ENCODE peak calls at places on chromosomes 13 and 19, in four cellular contexts. One of them, this sample, is unnamed.
A peak's percentile ranks its signal among the peaks of the same experiment; 100 is the strongest.

GRCh38 chr13:110501188-110501587 is 60.3 kb downstream of the RAB20 start:
- DNase-seq in IMR-90: no peak
- DNase-seq in H1: no peak
- DNase-seq in H9: no peak
- DNase-seq in this sample: no peak

GRCh38 chr13:89910166-89910565 is 1437.3 kb upstream of the MIR17HG start:
- DNase-seq in IMR-90: no peak
- DNase-seq in H1: no peak
- DNase-seq in H9: no peak
- DNase-seq in this sample: no peak

GRCh38 chr13:100789481-100789880 is 114.9 kb upstream of the TMTC4 start:
- DNase-seq in IMR-90: no peak
- DNase-seq in H1: no peak
- DNase-seq in H9: no peak
- DNase-seq in this sample: peak; percentile 61

GRCh38 chr19:19110410-19111137 is 27.7 kb downstream of the TMEM161A start:
- DNase-seq in IMR-90: no peak
- DNase-seq in H1: no peak
- DNase-seq in H9: peak; percentile 69
- DNase-seq in this sample: no peak

GRCh38 chr13:49308977-49309408 is 61.3 kb downstream of the CDADC1 start:
- DNase-seq in IMR-90: peak; percentile 51
- DNase-seq in H1: no peak
- DNase-seq in H9: no peak
- DNase-seq in this sample: no peak

GRCh38 chr19:8302734-8303133 is 5.4 kb downstream of the CD320 start:
- DNase-seq in IMR-90: no peak
- DNase-seq in H1: peak; percentile 38
- DNase-seq in H9: no peak
- DNase-seq in this sample: no peak

GRCh38 chr13:24742294-24742693 is 21.7 kb upstream of the RNF17 start:
- DNase-seq in IMR-90: no peak
- DNase-seq in H1: no peak
- DNase-seq in H9: peak; percentile 64
- DNase-seq in this sample: no peak

GRCh38 chr19:3208317-3209207 is 15.9 kb upstream of the CELF5 start:
- DNase-seq in IMR-90: no peak
- DNase-seq in H1: no peak
- DNase-seq in H9: no peak
- DNase-seq in this sample: no peak

GRCh38 chr13:113021811-113022210 is 52.8 kb downstream of the MCF2L start:
- DNase-seq in IMR-90: no peak
- DNase-seq in H1: no peak
- DNase-seq in H9: no peak
- DNase-seq in this sample: no peak

GRCh38 chr19:943551-944170 is 17.8 kb downstream of the ARID3A start:
- DNase-seq in IMR-90: no peak
- DNase-seq in H1: no peak
- DNase-seq in H9: no peak
- DNase-seq in this sample: no peak

GRCh38 chr19:10289836-10290438 is at the start of gene ICAM5:
- DNase-seq in IMR-90: peak; percentile 42
- DNase-seq in H1: no peak
- DNase-seq in H9: peak; percentile 45
- DNase-seq in this sample: no peak

GRCh38 chr19:35828694-35829301 is 16.2 kb upstream of the PRODH2 start:
- DNase-seq in IMR-90: peak; percentile 67
- DNase-seq in H1: peak; percentile 88
- DNase-seq in H9: peak; percentile 82
- DNase-seq in this sample: peak; percentile 60

GRCh38 chr19:4301590-4302237 is 475 bp downstream of the TMIGD2 start:
- DNase-seq in IMR-90: no peak
- DNase-seq in H1: no peak
- DNase-seq in H9: no peak
- DNase-seq in this sample: no peak

GRCh38 chr19:5102520-5102919 is 133.6 kb downstream of the KDM4B start:
- DNase-seq in IMR-90: no peak
- DNase-seq in H1: no peak
- DNase-seq in H9: no peak
- DNase-seq in this sample: no peak

GRCh38 chr19:35043906-35044305 is 2.4 kb downstream of the HPN start:
- DNase-seq in IMR-90: no peak
- DNase-seq in H1: no peak
- DNase-seq in H9: no peak
- DNase-seq in this sample: no peak

GRCh38 chr19:979318-979741 is 4.8 kb upstream of the WDR18 start:
- DNase-seq in IMR-90: no peak
- DNase-seq in H1: no peak
- DNase-seq in H9: no peak
- DNase-seq in this sample: peak; percentile 26

GRCh38 chr19:3585301-3586123 is at the start of gene GIPC3:
- DNase-seq in IMR-90: no peak
- DNase-seq in H1: peak; percentile 70
- DNase-seq in H9: no peak
- DNase-seq in this sample: no peak

GRCh38 chr13:111323549-111323948 is 3.1 kb downstream of the TEX29 start:
- DNase-seq in IMR-90: no peak
- DNase-seq in H1: no peak
- DNase-seq in H9: peak; percentile 17
- DNase-seq in this sample: no peak

GRCh38 chr13:37319041-37319443 is 213.6 kb upstream of the CSNK1A1L start:
- DNase-seq in IMR-90: peak; percentile 84
- DNase-seq in H1: no peak
- DNase-seq in H9: no peak
- DNase-seq in this sample: peak; percentile 63

GRCh38 chr19:17420267-17420924 is 549 bp downstream of the MVB12A start:
- DNase-seq in IMR-90: no peak
- DNase-seq in H1: peak; percentile 70
- DNase-seq in H9: peak; percentile 59
- DNase-seq in this sample: peak; percentile 41

GRCh38 chr19:47111682-47112165 is 1.9 kb downstream of the ZC3H4 start:
- DNase-seq in IMR-90: no peak
- DNase-seq in H1: no peak
- DNase-seq in H9: no peak
- DNase-seq in this sample: no peak

GRCh38 chr19:47111081-47111589 is 2.4 kb downstream of the ZC3H4 start:
- DNase-seq in IMR-90: no peak
- DNase-seq in H1: no peak
- DNase-seq in H9: no peak
- DNase-seq in this sample: no peak

GRCh38 chr19:47112166-47112663 is 1.4 kb downstream of the ZC3H4 start:
- DNase-seq in IMR-90: peak; percentile 85
- DNase-seq in H1: peak; percentile 81
- DNase-seq in H9: peak; percentile 82
- DNase-seq in this sample: peak; percentile 88

GRCh38 chr19:47113446-47114348 is at the start of gene ZC3H4:
- DNase-seq in IMR-90: peak; percentile 93
- DNase-seq in H1: peak; percentile 98
- DNase-seq in H9: peak; percentile 94
- DNase-seq in this sample: peak; percentile 94

DNA sequence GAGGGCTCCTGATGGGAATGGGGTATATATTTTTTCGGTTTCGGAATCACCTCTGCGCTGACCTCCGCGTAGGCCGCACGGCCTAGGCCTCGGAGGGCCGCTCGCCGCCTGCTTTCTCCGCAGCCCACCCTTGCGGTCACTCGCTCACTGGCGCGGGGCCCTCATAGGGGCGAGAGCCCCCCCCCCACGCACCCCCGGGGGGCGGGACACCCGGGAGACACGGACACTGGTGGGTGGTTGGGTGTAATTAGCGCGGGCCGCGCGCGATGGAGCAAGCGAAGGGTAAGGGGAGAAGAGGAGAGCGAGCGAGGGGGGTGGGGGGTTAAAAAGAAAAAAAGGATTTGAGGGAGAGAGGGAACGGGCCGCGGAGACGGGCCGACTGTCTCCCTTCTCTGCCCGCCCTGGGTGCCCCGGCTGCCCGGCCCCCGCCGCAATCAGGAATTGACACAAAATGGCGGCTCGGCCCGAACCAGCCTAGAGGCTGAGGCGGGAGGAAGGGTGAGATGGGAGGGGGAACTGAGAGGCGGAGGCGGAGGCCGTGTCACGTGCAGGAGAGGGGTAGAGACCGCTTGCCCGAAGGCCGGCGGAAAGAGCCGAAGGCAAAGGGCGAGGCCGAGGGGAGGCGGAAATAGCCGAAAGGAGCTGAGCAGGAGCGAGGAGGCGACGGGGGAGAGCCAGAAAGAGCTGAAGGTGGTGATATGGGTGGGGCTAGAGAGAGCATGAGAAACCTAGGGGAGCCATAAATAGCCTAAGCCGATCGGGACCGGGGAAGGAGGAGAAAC is 721 bp downstream of the ZC3H4 start:
- DNase-seq in IMR-90: peak; percentile 99
- DNase-seq in H1: peak; percentile 99
- DNase-seq in H9: peak; percentile 100
- DNase-seq in this sample: peak; percentile 99
- H2BK120ac ChIP-seq in IMR-90: peak overlapping the region; percentile 76
- H2BK120ac ChIP-seq in H1: no peak overlapping the region
- H2BK120ac ChIP-seq in H9: peak overlapping the region; percentile 93
- H2BK120ac ChIP-seq in this sample: peak overlapping the region; percentile 99

DNA sequence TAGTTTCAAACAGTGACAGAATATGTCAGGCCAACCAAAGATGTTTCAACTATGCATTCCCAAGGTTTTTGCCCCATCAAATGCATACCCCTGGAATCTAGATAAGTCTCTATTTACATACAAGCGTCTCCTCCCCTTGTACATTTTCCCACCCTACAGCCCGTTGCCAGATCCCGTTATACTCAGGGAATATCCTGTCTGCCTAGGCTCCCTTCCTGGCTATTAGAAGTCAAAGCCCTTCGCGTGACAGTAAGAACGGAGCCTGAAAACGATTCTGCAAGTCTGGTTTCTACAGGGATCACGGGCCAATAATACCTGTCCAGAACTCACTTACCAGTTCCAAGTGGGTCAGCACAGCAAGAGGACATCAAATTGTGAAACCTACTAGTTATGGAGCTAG is 134.8 kb downstream of the LACC1 start:
- DNase-seq in IMR-90: no peak
- DNase-seq in H1: no peak
- DNase-seq in H9: no peak
- DNase-seq in this sample: no peak
- H2BK120ac ChIP-seq in IMR-90: no peak overlapping the region
- H2BK120ac ChIP-seq in H1: no peak overlapping the region
- H2BK120ac ChIP-seq in H9: no peak overlapping the region
- H2BK120ac ChIP-seq in this sample: no peak overlapping the region

GRCh38 chr13:94298346-94298745 is 181.1 kb downstream of the DCT start:
- DNase-seq in IMR-90: no peak
- DNase-seq in H1: no peak
- DNase-seq in H9: no peak
- DNase-seq in this sample: no peak

GRCh38 chr13:94303644-94304174 is 175.8 kb downstream of the DCT start:
- DNase-seq in IMR-90: no peak
- DNase-seq in H1: no peak
- DNase-seq in H9: no peak
- DNase-seq in this sample: peak; percentile 23

GRCh38 chr13:94300401-94300800 is 179.1 kb downstream of the DCT start:
- DNase-seq in IMR-90: no peak
- DNase-seq in H1: no peak
- DNase-seq in H9: no peak
- DNase-seq in this sample: no peak

GRCh38 chr13:94305033-94305432 is 174.4 kb downstream of the DCT start:
- DNase-seq in IMR-90: no peak
- DNase-seq in H1: no peak
- DNase-seq in H9: no peak
- DNase-seq in this sample: no peak

GRCh38 chr13:94301487-94301886 is 178.0 kb downstream of the DCT start:
- DNase-seq in IMR-90: no peak
- DNase-seq in H1: no peak
- DNase-seq in H9: no peak
- DNase-seq in this sample: no peak
- H2BK120ac ChIP-seq in IMR-90: no peak overlapping the region
- H2BK120ac ChIP-seq in H1: no peak overlapping the region
- H2BK120ac ChIP-seq in H9: no peak overlapping the region
- H2BK120ac ChIP-seq in this sample: no peak overlapping the region

GRCh38 chr19:52190679-52191293 is 934 bp downstream of the PPP2R1A start:
- DNase-seq in IMR-90: peak; percentile 46
- DNase-seq in H1: peak; percentile 45
- DNase-seq in H9: no peak
- DNase-seq in this sample: peak; percentile 56

GRCh38 chr19:52191951-52192350 is 2.1 kb downstream of the PPP2R1A start:
- DNase-seq in IMR-90: no peak
- DNase-seq in H1: no peak
- DNase-seq in H9: no peak
- DNase-seq in this sample: peak; percentile 1

GRCh38 chr19:52191374-52191773 is 1.5 kb downstream of the PPP2R1A start:
- DNase-seq in IMR-90: no peak
- DNase-seq in H1: no peak
- DNase-seq in H9: no peak
- DNase-seq in this sample: no peak

GRCh38 chr19:52188822-52189744 is 769 bp upstream of the PPP2R1A start:
- DNase-seq in IMR-90: no peak
- DNase-seq in H1: peak; percentile 92
- DNase-seq in H9: no peak
- DNase-seq in this sample: no peak

GRCh38 chr19:52189745-52190678 is at the start of gene PPP2R1A:
- DNase-seq in IMR-90: peak; percentile 100
- DNase-seq in H1: peak; percentile 98
- DNase-seq in H9: peak; percentile 100
- DNase-seq in this sample: peak; percentile 100
- H2BK120ac ChIP-seq in IMR-90: peak within 1 kb of the TSS; percentile 96
- H2BK120ac ChIP-seq in H1: no peak within 1 kb of the TSS
- H2BK120ac ChIP-seq in H9: no peak within 1 kb of the TSS
- H2BK120ac ChIP-seq in this sample: peak within 1 kb of the TSS; percentile 95

GRCh38 chr19:57841364-57841763 is 8.3 kb upstream of the ZNF587 start:
- DNase-seq in IMR-90: no peak
- DNase-seq in H1: no peak
- DNase-seq in H9: no peak
- DNase-seq in this sample: peak; percentile 7
- H2BK120ac ChIP-seq in IMR-90: no peak overlapping the region
- H2BK120ac ChIP-seq in H1: no peak overlapping the region
- H2BK120ac ChIP-seq in H9: no peak overlapping the region
- H2BK120ac ChIP-seq in this sample: no peak overlapping the region